ENCODE peak calls at places on chromosomes 6 and 20, in four cellular contexts. S, Y, N and W are unnamed samples. For H3K27me3 and H3K36me3, the result is how much of the 10 kb centered on the place peaks cover.

GRCh38 chr20:49987868-49988690 is 5.3 kb downstream of the SNAI1 start:
- DNase-seq in S (no peak), Y (no peak), N (no peak), W (no peak)

GRCh38 chr6:163985710-163986109 is 571.2 kb downstream of the QKI start:
- DNase-seq in S (no peak), Y (no peak), N (no peak), W (peak)

GRCh38 chr6:136647363-136647763 is 97.1 kb upstream of the MAP7 start:
- DNase-seq in S (no peak), Y (peak), N (no peak), W (no peak)

GRCh38 chr20:40860487-40860902 is 168.1 kb upstream of the TOP1 start:
- DNase-seq in S (no peak), Y (peak), N (peak), W (peak)

GRCh38 chr6:17583811-17584210 is 16.3 kb upstream of the FAM8A1 start:
- DNase-seq in S (no peak), Y (peak), N (no peak), W (no peak)

GRCh38 chr6:30206799-30207618 is 6.2 kb downstream of the TRIM26 start:
- DNase-seq in S (no peak), Y (no peak), N (peak), W (peak)

GRCh38 chr6:125688138-125688537 is 61.3 kb upstream of the HEY2 start:
- DNase-seq in S (no peak), Y (no peak), N (no peak), W (no peak)

GRCh38 chr20:46568570-46569129 is 18.2 kb upstream of the OCSTAMP start:
- DNase-seq in S (peak), Y (peak), N (peak), W (peak)

GRCh38 chr6:28082939-28083338 is 2.6 kb downstream of the ZNF165 start:
- DNase-seq in S (no peak), Y (no peak), N (no peak), W (no peak)

GRCh38 chr6:93751969-93752368 is 332.6 kb upstream of the EPHA7 start:
- DNase-seq in S (no peak), Y (peak), N (no peak), W (no peak)

GRCh38 chr6:56246941-56247653 is at the start of gene COL21A1:
- DNase-seq in S (peak), Y (no peak), N (no peak), W (no peak)

GRCh38 chr6:36113049-36113448 is 17.3 kb upstream of the MAPK13 start:
- DNase-seq in S (no peak), Y (no peak), N (no peak), W (no peak)

GRCh38 chr6:16284472-16284871 is 46.1 kb downstream of the GMPR start:
- DNase-seq in S (no peak), Y (no peak), N (no peak), W (no peak)

GRCh38 chr6:7578949-7579348 is 11.0 kb upstream of the SNRNP48 start:
- DNase-seq in S (no peak), Y (no peak), N (no peak), W (no peak)
- H3K4me3 ChIP-seq in S (no peak), Y (no peak), N (no peak), W (no peak)

GRCh38 chr6:32057966-32058365 is 19.8 kb downstream of the CYP21A2 start:
- DNase-seq in S (no peak), Y (no peak), N (no peak), W (no peak)

GRCh38 chr6:32058511-32058963 is 20.3 kb downstream of the CYP21A2 start:
- DNase-seq in S (no peak), Y (no peak), N (no peak), W (peak)

GRCh38 chr6:32060966-32061655 is 22.9 kb downstream of the CYP21A2 start:
- DNase-seq in S (no peak), Y (no peak), N (no peak), W (no peak)

GRCh38 chr6:32050562-32050961 is 12.3 kb downstream of the CYP21A2 start:
- DNase-seq in S (peak), Y (no peak), N (no peak), W (no peak)

DNA sequence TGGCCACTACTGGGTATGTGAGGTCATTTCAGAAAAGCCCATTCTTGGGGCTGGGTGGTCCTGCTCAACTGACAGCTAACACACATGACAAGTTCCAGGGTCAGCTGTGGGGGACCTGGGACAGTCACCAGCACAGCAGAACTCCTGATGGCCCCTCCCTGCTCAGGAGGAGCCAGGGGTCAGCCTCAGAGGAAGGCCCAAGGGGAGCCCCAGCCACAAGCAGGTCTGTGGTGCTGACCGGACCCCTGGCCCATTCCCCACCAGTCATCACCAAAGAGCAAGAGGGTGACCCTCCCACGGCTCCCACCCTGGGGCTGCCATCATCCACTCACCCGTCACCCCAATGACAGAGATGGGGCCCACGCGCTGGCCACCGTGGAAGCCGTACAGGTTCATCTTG is 18.0 kb downstream of the CYP21A2 start:
- DNase-seq in S (no peak), Y (no peak), N (no peak), W (no peak)
- H3K27me3 ChIP-seq in S (under half), Y (under half), N (under half), W (under half)

GRCh38 chr6:5107332-5107731 is 22.2 kb downstream of the PPP1R3G start:
- DNase-seq in S (peak), Y (no peak), N (no peak), W (no peak)
- H3K36me3 ChIP-seq in S (under half), Y (under half), N (under half), W (under half)

GRCh38 chr20:44580581-44581268 is 1.7 kb upstream of the PKIG start:
- DNase-seq in S (no peak), Y (no peak), N (no peak), W (no peak)
- H3K4me3 ChIP-seq in S (peak), Y (no peak), N (no peak), W (no peak)

DNA sequence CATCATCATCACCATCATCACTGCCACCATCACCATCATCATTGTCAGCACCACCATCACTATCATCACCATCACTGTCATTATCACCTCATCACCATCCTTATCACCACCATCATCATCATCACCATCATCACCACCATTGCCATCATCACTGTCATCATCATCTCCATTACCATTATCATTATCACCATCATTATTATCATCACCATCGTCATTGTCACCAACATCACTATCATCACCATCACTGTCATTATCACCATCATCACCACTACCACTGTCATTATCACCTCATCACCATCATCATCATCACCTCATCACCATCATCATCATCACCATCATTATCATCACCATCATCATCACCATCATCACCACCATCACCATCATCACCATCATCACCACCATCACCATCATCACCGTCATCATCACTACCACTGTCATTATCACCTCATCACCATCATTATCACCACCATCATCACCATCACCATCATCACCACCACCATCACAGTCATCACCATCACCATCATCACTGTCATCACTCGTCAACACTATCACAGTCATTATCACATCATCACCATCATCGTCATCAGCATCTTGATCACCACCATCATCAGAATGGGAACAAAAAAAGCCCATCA is 191.1 kb downstream of the TTLL2 start:
- DNase-seq in S (no peak), Y (no peak), N (no peak), W (no peak)
- H3K27me3 ChIP-seq in S (under half), Y (under half), N (under half), W (under half)

DNA sequence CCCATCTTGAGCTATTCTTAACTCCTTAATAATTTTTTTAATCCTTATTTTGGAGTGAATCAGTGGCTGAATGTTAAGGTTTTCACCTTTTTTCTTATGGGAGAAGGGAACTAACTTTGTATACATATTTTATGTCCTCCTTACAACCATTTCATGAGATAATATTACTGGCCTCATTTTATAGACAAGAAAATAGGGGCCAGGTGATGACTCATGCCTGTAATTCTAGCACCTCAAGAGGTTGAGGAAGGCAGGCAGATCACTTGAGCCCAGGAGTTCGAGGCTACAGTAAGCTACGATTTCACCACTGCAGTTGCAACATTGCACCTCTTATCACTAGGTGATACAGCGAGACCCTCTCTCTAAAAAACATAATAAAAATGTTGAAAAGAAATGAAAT is 128.7 kb downstream of the TMEM242 start:
- DNase-seq in S (no peak), Y (peak), N (no peak), W (no peak)
- H3K36me3 ChIP-seq in S (half or more), Y (under half), N (under half), W (under half)

GRCh38 chr6:167832497-167833395 is 6.0 kb downstream of the AFDN start:
- DNase-seq in S (no peak), Y (no peak), N (no peak), W (no peak)
- H3K4me3 ChIP-seq in S (no peak), Y (no peak), N (no peak), W (no peak)

GRCh38 chr6:43460032-43460431 is 4.7 kb upstream of the DLK2 start:
- DNase-seq in S (no peak), Y (no peak), N (no peak), W (no peak)
- H3K27me3 ChIP-seq in S (half or more), Y (under half), N (under half), W (under half)

GRCh38 chr6:167031082-167031709 is 32.0 kb downstream of the CEP43 start:
- DNase-seq in S (no peak), Y (no peak), N (peak), W (no peak)
- H3K36me3 ChIP-seq in S (half or more), Y (under half), N (under half), W (half or more)

DNA sequence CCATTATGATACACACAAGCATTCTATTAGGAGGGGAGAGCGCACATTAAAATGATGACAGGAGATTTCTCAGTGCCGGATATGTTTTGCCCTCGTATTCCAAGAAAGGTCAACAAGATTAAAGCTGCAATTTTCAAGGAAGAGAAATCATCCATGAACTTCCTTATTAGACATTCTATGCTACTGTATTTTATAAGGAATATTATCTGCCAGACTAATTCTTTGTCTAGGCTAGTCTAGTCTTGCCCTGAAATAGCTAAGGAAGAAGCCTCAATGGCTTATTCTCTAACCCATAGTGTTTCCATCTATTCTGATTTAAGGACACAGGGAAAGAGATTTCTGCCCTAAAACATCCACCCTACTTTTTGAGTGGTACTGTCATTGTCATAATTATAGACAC is 315.4 kb downstream of the ADGRG6 start:
- DNase-seq in S (no peak), Y (no peak), N (no peak), W (no peak)
- H3K4me3 ChIP-seq in S (no peak), Y (no peak), N (no peak), W (no peak)